ENCODE peak calls at places on chromosomes 7 and 10, in six cellular contexts. K, E, Z, A, C and P are unnamed samples.

GRCh38 chr10:129774082-129774735 is 189.9 kb downstream of the EBF3 start:
- DNase-seq in C (no peak), K (peak; percentile 5), E (no peak), Z (no peak), A (no peak), P (no peak)

GRCh38 chr10:19119191-19119590 is 70.6 kb downstream of the MALRD1 start:
- DNase-seq in A (no peak), Z (peak; percentile 47), C (no peak), E (no peak), K (peak; percentile 27), P (no peak)

GRCh38 chr7:33243319-33243881 is 114.0 kb downstream of the BBS9 start:
- DNase-seq in C (peak; percentile 53), Z (no peak), A (peak; percentile 48), K (no peak), E (peak; percentile 57), P (peak; percentile 65)

GRCh38 chr7:52696183-52696582 is 339.2 kb upstream of the POM121L12 start:
- DNase-seq in Z (no peak), A (no peak), C (no peak), K (no peak), E (no peak), P (no peak)

GRCh38 chr7:22561895-22562593 is 62.1 kb upstream of the STEAP1B start:
- DNase-seq in Z (peak; percentile 58), C (peak; percentile 37), K (no peak), E (no peak), A (no peak), P (peak; percentile 20)

GRCh38 chr7:40717242-40717641 is 582.4 kb downstream of the SUGCT start:
- DNase-seq in Z (peak; percentile 73), K (peak; percentile 75), A (peak; percentile 25), E (peak; percentile 85), C (peak; percentile 7), P (peak; percentile 69)

GRCh38 chr7:95376632-95377380 is 19.4 kb downstream of the PON3 start:
- DNase-seq in C (peak; percentile 30), E (no peak), Z (no peak), A (no peak), K (no peak), P (no peak)

GRCh38 chr10:109411897-109412296 is 511.4 kb downstream of the XPNPEP1 start:
- DNase-seq in Z (no peak), A (peak; percentile 5), C (no peak), E (peak; percentile 3), K (no peak), P (no peak)

GRCh38 chr10:28883741-28884443 is 206.6 kb downstream of the BAMBI start:
- DNase-seq in C (no peak), Z (no peak), K (no peak), A (no peak), E (peak; percentile 61), P (no peak)

GRCh38 chr7:93569189-93569588 is 5.3 kb downstream of the CALCR start:
- DNase-seq in E (no peak), K (no peak), A (no peak), C (no peak), Z (no peak), P (no peak)

GRCh38 chr7:99505324-99505662 is 831 bp downstream of the ZKSCAN5 start:
- DNase-seq in Z (no peak), K (no peak), C (no peak), E (no peak), A (no peak), P (no peak)

GRCh38 chr10:7666253-7667023 is at the start of gene ITIH5:
- DNase-seq in E (no peak), K (peak; percentile 50), A (no peak), Z (peak; percentile 71), C (no peak), P (no peak)

GRCh38 chr7:53794816-53795215 is 747.4 kb upstream of the VSTM2A start:
- DNase-seq in K (no peak), E (no peak), Z (no peak), C (no peak), A (no peak), P (no peak)

GRCh38 chr10:82953909-82954308 is 1078.9 kb downstream of the NRG3 start:
- DNase-seq in Z (no peak), E (no peak), K (no peak), C (no peak), A (no peak), P (no peak)

GRCh38 chr10:103678104-103678526 is 177.3 kb downstream of the SH3PXD2A start:
- DNase-seq in A (no peak), K (no peak), Z (no peak), C (no peak), E (no peak), P (peak; percentile 77)

GRCh38 chr7:100951888-100952560 is 2.7 kb downstream of the MUC3A start:
- DNase-seq in K (no peak), E (no peak), C (no peak), Z (no peak), A (no peak), P (no peak)

GRCh38 chr7:73622909-73623797 is 1.2 kb downstream of the MLXIPL start:
- DNase-seq in C (peak; percentile 81), A (peak; percentile 95), Z (peak; percentile 88), K (peak; percentile 88), E (no peak), P (no peak)

GRCh38 chr7:5143935-5144903 is 45.8 kb upstream of the WIPI2 start:
- DNase-seq in C (peak; percentile 30), Z (no peak), A (no peak), K (peak; percentile 14), E (no peak), P (no peak)

GRCh38 chr7:42400961-42401360 is 164.0 kb upstream of the GLI3 start:
- DNase-seq in C (no peak), E (no peak), A (no peak), Z (no peak), K (no peak), P (no peak)

GRCh38 chr7:51732951-51733350 is 416.3 kb upstream of the COBL start:
- DNase-seq in K (no peak), A (no peak), E (peak; percentile 1), C (no peak), Z (no peak), P (no peak)

GRCh38 chr7:44398953-44399574 is 73.7 kb upstream of the CAMK2B start:
- DNase-seq in K (no peak), C (no peak), E (no peak), A (no peak), Z (no peak), P (no peak)
- TF ChIP-seq JUN in K (no peak), C (no peak), E (no peak), A (no peak), Z (no peak), P (no peak)

GRCh38 chr7:64959072-64959747 is 31.6 kb downstream of the ZNF117 start:
- DNase-seq in A (peak; percentile 24), K (peak; percentile 13), E (no peak), C (no peak), Z (no peak), P (peak; percentile 15)
- TF ChIP-seq JUN in A (no peak), K (no peak), E (no peak), C (no peak), Z (no peak), P (no peak)

DNA sequence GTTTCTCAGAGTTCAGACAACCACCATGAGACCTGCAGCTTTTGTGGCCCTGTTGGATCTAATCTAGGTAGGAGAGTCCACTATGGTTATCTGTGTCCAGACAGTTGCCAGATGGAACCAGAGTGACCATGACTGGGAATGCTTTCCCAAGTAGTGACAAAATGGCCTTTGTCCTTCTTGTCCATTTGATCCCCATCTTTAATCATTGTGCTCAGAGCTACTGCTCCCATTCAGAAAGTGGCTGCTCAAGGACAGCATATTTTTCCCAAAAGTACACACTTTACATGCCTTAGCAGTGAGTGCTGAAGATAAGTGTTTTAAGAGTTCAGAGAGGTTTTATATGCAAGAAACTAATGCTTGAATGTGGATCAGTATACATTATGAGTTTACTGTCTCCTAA is 5.4 kb upstream of the ACSM6 start:
- DNase-seq in A (peak; percentile 32), Z (no peak), E (no peak), K (no peak), C (no peak), P (no peak)
- TF ChIP-seq JUN in A (no peak), Z (no peak), E (no peak), K (no peak), C (no peak), P (no peak)

DNA sequence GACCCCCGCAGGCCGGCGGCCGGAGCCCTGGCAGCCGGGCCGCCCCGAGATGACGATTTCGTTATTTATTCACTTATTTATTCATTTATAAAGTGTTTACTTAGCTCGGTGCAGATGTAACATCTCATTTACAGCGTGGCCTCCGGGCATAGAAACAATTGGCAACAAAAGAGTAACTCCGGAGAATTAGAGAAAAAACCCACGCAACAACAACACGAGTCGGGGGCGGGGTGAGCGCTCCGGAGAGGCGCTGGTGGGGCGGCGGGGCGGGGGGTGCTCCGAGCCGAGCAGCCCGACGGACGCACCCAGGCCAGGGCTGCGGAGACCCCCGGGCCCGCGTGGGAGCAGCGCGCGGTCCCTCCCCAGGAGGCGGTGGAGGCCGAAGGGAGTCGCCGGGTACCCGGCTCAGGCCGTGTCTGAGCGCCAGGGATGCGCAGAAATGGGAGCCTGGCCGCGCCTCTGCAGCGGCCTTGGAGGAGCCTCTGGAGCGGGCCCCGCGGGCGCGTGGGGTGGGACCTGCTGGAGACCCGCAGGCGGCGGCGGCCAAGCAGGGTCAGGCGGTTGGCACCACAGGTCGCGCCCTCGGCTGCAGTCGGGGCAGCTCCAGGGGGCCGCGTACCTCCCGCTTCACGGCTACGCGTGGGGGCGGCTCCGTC is 14.3 kb downstream of the UNCX start:
- DNase-seq in E (no peak), Z (no peak), K (no peak), A (no peak), C (no peak), P (no peak)
- TF ChIP-seq JUN in E (no peak), Z (no peak), K (no peak), A (no peak), C (no peak), P (no peak)

DNA sequence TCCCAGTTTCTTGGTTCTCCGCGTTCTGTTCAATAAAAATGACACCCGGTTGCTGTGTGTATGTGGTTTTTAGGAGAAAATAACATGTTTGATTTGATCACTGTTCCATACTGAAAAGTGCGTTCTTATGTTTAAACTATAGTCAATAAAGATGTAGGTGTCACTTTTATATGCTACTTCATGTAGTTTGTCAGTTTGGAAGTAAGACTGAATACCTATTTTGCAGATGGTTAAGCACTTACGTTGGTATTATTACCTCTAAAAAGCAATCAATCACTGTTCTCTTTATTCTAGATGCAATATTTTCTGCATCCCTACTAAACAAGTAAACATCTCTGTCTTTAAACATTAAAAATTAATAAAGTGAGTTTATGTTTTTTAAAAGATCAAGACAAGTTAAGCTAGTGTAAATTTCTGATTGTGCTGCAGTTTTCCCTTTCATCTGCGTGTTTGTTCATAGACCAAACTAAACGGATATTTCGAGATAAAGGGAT is 670 bp downstream of the KIF11 start:
- DNase-seq in E (no peak), C (no peak), Z (no peak), A (no peak), K (no peak), P (peak; percentile 67)
- TF ChIP-seq JUN in E (no peak), C (no peak), Z (no peak), A (no peak), K (no peak), P (no peak)

DNA sequence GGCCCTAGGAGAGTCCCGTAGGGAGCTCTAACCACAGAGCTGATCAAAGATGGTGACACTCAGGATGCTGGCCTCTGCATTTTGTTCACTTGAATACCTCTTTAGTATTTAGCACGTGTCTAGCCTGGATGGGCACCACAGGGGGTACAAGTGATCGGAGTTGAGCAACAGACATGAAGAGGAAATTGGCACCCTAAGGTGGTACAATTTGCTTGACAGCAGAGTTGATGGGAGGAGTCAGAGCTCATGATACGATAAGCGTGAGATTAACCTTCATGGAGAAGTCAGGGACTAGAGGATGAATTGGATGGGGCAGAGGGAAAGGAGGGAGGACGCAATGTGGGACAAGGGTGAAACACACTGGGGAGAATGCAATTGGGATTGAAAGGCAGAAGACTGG is 9.9 kb upstream of the ZNF212 start:
- DNase-seq in C (no peak), A (no peak), K (no peak), Z (no peak), E (no peak), P (no peak)
- TF ChIP-seq JUN in C (no peak), A (no peak), K (no peak), Z (no peak), E (no peak), P (no peak)